ENCODE peak calls at places on chromosomes 1 and 21, in seven cellular contexts. R, L, E, S, B, P and W are unnamed samples.

GRCh38 chr1:97270508-97271307 is 549.1 kb downstream of the PTBP2 start:
- DNase-seq in R (no peak), L (no peak), E (no peak), S (no peak), B (no peak), P (no peak), W (no peak)

GRCh38 chr1:94302497-94302896 is 65.1 kb upstream of the ARHGAP29 start:
- DNase-seq in R (no peak), L (no peak), E (no peak), S (no peak), B (no peak), P (no peak), W (no peak)

GRCh38 chr1:57270926-57271698 is 152.7 kb downstream of the DAB1 start:
- DNase-seq in R (peak), L (no peak), E (no peak), S (no peak), B (no peak), P (no peak), W (no peak)

GRCh38 chr21:34613679-34614442 is 1.1 kb downstream of the RCAN1 start:
- DNase-seq in R (peak), L (no peak), E (no peak), S (no peak), B (no peak), P (no peak), W (no peak)

GRCh38 chr1:172393354-172393753 is 27.1 kb upstream of the C1orf105 start:
- DNase-seq in R (no peak), L (no peak), E (no peak), S (no peak), B (no peak), P (no peak), W (no peak)

GRCh38 chr1:22454476-22455056 is 2.9 kb downstream of the ZBTB40 start:
- DNase-seq in R (no peak), L (no peak), E (no peak), S (no peak), B (no peak), P (no peak), W (no peak)

GRCh38 chr1:18945401-18945849 is 11.1 kb downstream of the IFFO2 start:
- DNase-seq in R (peak), L (no peak), E (no peak), S (no peak), B (no peak), P (no peak), W (no peak)

GRCh38 chr1:105204836-105205371 is 1455.2 kb downstream of the AMY1C start:
- DNase-seq in R (no peak), L (no peak), E (no peak), S (no peak), B (no peak), P (no peak), W (no peak)

GRCh38 chr1:75796376-75797272 is at the start of gene MSH4:
- DNase-seq in R (peak), L (no peak), E (no peak), S (no peak), B (no peak), P (no peak), W (no peak)

GRCh38 chr1:115322631-115323030 is 15.4 kb downstream of the NGF start:
- DNase-seq in R (no peak), L (no peak), E (no peak), S (no peak), B (no peak), P (no peak), W (no peak)